ENCODE peak calls at places on chromosomes 3 and 15, in five cellular contexts. K is cardiac muscle cell; V is upper lobe of right lung; A is naive thymus-derived CD4-positive, alpha-beta T cell; Y is heart right ventricle. I is an unnamed sample. For H3K4me1 and H3K36me3, the result is how much of the 10 kb centered on the place peaks cover.

GRCh38 chr3:29144807-29145206 is 136.1 kb upstream of the RBMS3 start:
- DNase-seq in K (peak), V (no peak), A (no peak), Y (peak), I (peak)

GRCh38 chr3:65761431-65761830 is 277.3 kb downstream of the MAGI1 start:
- DNase-seq in K (no peak), V (no peak), A (no peak), Y (no peak), I (no peak)

GRCh38 chr3:21734746-21735145 is 16.3 kb downstream of the ZNF385D start:
- DNase-seq in K (no peak), V (no peak), A (no peak), Y (no peak), I (no peak)

GRCh38 chr3:36911990-36912804 is 32.7 kb downstream of the TRANK1 start:
- DNase-seq in K (peak), V (no peak), A (peak), Y (no peak), I (no peak)

GRCh38 chr3:128767351-128767750 is 41.4 kb downstream of the RAB7A start:
- DNase-seq in K (peak), V (no peak), A (no peak), Y (no peak), I (no peak)

GRCh38 chr15:74025436-74025835 is 30.9 kb downstream of the PML start:
- DNase-seq in K (peak), V (peak), A (no peak), Y (no peak), I (no peak)

GRCh38 chr3:37574177-37574958 is 287.3 kb upstream of the CTDSPL start:
- DNase-seq in K (no peak), V (no peak), A (no peak), Y (no peak), I (no peak)

GRCh38 chr3:89079944-89080343 is 27.5 kb upstream of the EPHA3 start:
- DNase-seq in K (no peak), V (no peak), A (no peak), Y (no peak), I (no peak)

GRCh38 chr3:105353485-105354161 is 13.1 kb upstream of the ALCAM start:
- DNase-seq in K (peak), V (peak), A (no peak), Y (no peak), I (no peak)

GRCh38 chr15:89327113-89327512 is 7.5 kb downstream of the POLG start:
- DNase-seq in K (no peak), V (no peak), A (no peak), Y (no peak), I (no peak)

GRCh38 chr15:89323825-89324224 is 10.8 kb downstream of the POLG start:
- DNase-seq in K (no peak), V (no peak), A (no peak), Y (no peak), I (no peak)

GRCh38 chr15:89322822-89323221 is 11.8 kb downstream of the POLG start:
- DNase-seq in K (no peak), V (no peak), A (no peak), Y (no peak), I (no peak)

GRCh38 chr15:89326316-89326715 is 8.3 kb downstream of the POLG start:
- DNase-seq in K (no peak), V (no peak), A (no peak), Y (no peak), I (no peak)

GRCh38 chr15:89325039-89325803 is 9.4 kb downstream of the POLG start:
- DNase-seq in K (no peak), V (no peak), A (no peak), Y (no peak), I (no peak)
- H3K4me1 ChIP-seq in K (under half), V (under half), A (under half), Y (under half), I (under half)

GRCh38 chr15:66387176-66388056 is 704 bp downstream of the MAP2K1 start:
- DNase-seq in K (peak), V (peak), A (peak), Y (peak), I (peak)

GRCh38 chr15:66388576-66388975 is 1.9 kb downstream of the MAP2K1 start:
- DNase-seq in K (no peak), V (no peak), A (no peak), Y (no peak), I (no peak)

GRCh38 chr15:66386204-66387123 is at the start of gene MAP2K1:
- DNase-seq in K (peak), V (peak), A (peak), Y (peak), I (peak)

GRCh38 chr15:66389098-66389858 is 2.6 kb downstream of the MAP2K1 start:
- DNase-seq in K (no peak), V (no peak), A (no peak), Y (no peak), I (no peak)

GRCh38 chr15:66388057-66388363 is 1.3 kb downstream of the MAP2K1 start:
- DNase-seq in K (no peak), V (no peak), A (no peak), Y (no peak), I (no peak)
- H3K27ac ChIP-seq in K (peak), V (peak), A (peak), Y (peak), I (no peak)

GRCh38 chr3:73385538-73385937 is 239.2 kb downstream of the PDZRN3 start:
- DNase-seq in K (no peak), V (no peak), A (no peak), Y (no peak), I (no peak)
- H3K36me3 ChIP-seq in K (under half), V (under half), A (under half), Y (half or more), I (under half)

GRCh38 chr15:65339436-65339835 is 35.0 kb downstream of the RNU5B-1 start:
- DNase-seq in K (no peak), V (no peak), A (no peak), Y (no peak), I (no peak)

GRCh38 chr15:65337436-65338070 is 33.1 kb downstream of the RNU5B-1 start:
- DNase-seq in K (no peak), V (no peak), A (no peak), Y (no peak), I (no peak)

GRCh38 chr15:65339926-65340325 is 35.4 kb downstream of the RNU5B-1 start:
- DNase-seq in K (no peak), V (no peak), A (no peak), Y (no peak), I (no peak)

GRCh38 chr15:65338366-65338765 is 33.9 kb downstream of the RNU5B-1 start:
- DNase-seq in K (no peak), V (no peak), A (no peak), Y (no peak), I (no peak)

GRCh38 chr15:65338823-65339222 is 34.3 kb downstream of the RNU5B-1 start:
- DNase-seq in K (no peak), V (no peak), A (no peak), Y (no peak), I (no peak)
- H3K4me1 ChIP-seq in K (under half), V (under half), A (under half), Y (under half), I (under half)

GRCh38 chr3:14432996-14433572 is 30.7 kb downstream of the SLC6A6 start:
- DNase-seq in K (no peak), V (peak), A (no peak), Y (no peak), I (no peak)

GRCh38 chr3:14430706-14431470 is 28.5 kb downstream of the SLC6A6 start:
- DNase-seq in K (no peak), V (no peak), A (peak), Y (no peak), I (no peak)

GRCh38 chr3:14431556-14431927 is 29.1 kb downstream of the SLC6A6 start:
- DNase-seq in K (no peak), V (no peak), A (no peak), Y (no peak), I (no peak)

GRCh38 chr3:14434105-14434504 is 31.7 kb downstream of the SLC6A6 start:
- DNase-seq in K (peak), V (peak), A (no peak), Y (no peak), I (no peak)

GRCh38 chr3:14431928-14432834 is 29.8 kb downstream of the SLC6A6 start:
- DNase-seq in K (peak), V (peak), A (peak), Y (peak), I (peak)
- H3K27ac ChIP-seq in K (no peak), V (peak), A (peak), Y (peak), I (peak)

GRCh38 chr3:52402101-52402521 is 42.8 kb downstream of the SEMA3G start:
- DNase-seq in K (no peak), V (peak), A (no peak), Y (no peak), I (no peak)

GRCh38 chr3:52399593-52399992 is 45.3 kb downstream of the SEMA3G start:
- DNase-seq in K (no peak), V (peak), A (no peak), Y (no peak), I (no peak)

GRCh38 chr3:52400275-52400793 is 44.6 kb downstream of the SEMA3G start:
- DNase-seq in K (no peak), V (peak), A (no peak), Y (no peak), I (no peak)

GRCh38 chr3:52401551-52401950 is 43.4 kb downstream of the SEMA3G start:
- DNase-seq in K (no peak), V (peak), A (no peak), Y (no peak), I (no peak)

GRCh38 chr3:52401021-52401420 is 43.9 kb downstream of the SEMA3G start:
- DNase-seq in K (no peak), V (peak), A (no peak), Y (no peak), I (no peak)
- H3K36me3 ChIP-seq in K (under half), V (half or more), A (half or more), Y (half or more), I (under half)

DNA sequence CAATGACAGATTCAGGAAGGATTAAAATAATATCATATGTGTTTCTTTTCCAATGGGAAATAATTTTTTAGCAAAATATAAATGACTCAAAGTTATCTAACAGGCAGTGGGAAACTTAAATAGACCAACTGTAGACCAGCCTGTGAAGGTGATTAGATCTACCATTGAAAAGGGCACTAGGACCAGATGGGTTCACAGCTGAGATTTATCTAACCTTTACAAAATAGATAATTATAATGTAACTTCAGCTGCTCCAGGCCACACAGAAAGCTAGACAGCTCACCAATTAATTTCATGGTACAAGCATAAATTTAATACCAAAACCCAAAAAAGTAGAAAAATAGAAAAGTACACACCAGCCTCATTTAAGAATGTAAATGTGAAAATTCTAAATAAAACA is 240.4 kb upstream of the MRPL3 start:
- DNase-seq in K (no peak), V (no peak), A (no peak), Y (no peak), I (no peak)
- H3K4me1 ChIP-seq in K (under half), V (under half), A (under half), Y (under half), I (under half)

I was measured in SJCRH30.